ENCODE peak calls at places on chromosomes 3 and 15, in six cellular contexts. One of them, this sample, is unnamed.

GRCh38 chr3:186609247-186609868 is 3.5 kb upstream of the AHSG start:
- DNase-seq in adrenal gland: no peak
- DNase-seq in K562: no peak
- DNase-seq in IMR-90: no peak
- DNase-seq in GM12891: no peak
- DNase-seq in A549: peak
- DNase-seq in this sample: peak

GRCh38 chr3:39491733-39492350 is 24.4 kb downstream of the MOBP start:
- DNase-seq in adrenal gland: no peak
- DNase-seq in K562: no peak
- DNase-seq in IMR-90: no peak
- DNase-seq in GM12891: no peak
- DNase-seq in A549: no peak
- DNase-seq in this sample: no peak

GRCh38 chr15:33720952-33721351 is 247.3 kb upstream of the CHRM5 start:
- DNase-seq in adrenal gland: no peak
- DNase-seq in K562: no peak
- DNase-seq in IMR-90: peak
- DNase-seq in GM12891: no peak
- DNase-seq in A549: peak
- DNase-seq in this sample: no peak

GRCh38 chr15:79339588-79340314 is 28.8 kb downstream of the TMED3 start:
- DNase-seq in adrenal gland: no peak
- DNase-seq in K562: peak
- DNase-seq in IMR-90: peak
- DNase-seq in GM12891: no peak
- DNase-seq in A549: peak
- DNase-seq in this sample: peak

GRCh38 chr15:93152951-93153350 is 63.9 kb upstream of the RGMA start:
- DNase-seq in adrenal gland: peak
- DNase-seq in K562: no peak
- DNase-seq in IMR-90: no peak
- DNase-seq in GM12891: no peak
- DNase-seq in A549: no peak
- DNase-seq in this sample: no peak

GRCh38 chr3:35654471-35654870 is 15.1 kb downstream of the ARPP21 start:
- DNase-seq in adrenal gland: no peak
- DNase-seq in K562: no peak
- DNase-seq in IMR-90: no peak
- DNase-seq in GM12891: no peak
- DNase-seq in A549: no peak
- DNase-seq in this sample: peak

GRCh38 chr3:107993771-107994170 is 97.1 kb downstream of the CD47 start:
- DNase-seq in adrenal gland: no peak
- DNase-seq in K562: no peak
- DNase-seq in IMR-90: peak
- DNase-seq in GM12891: no peak
- DNase-seq in A549: no peak
- DNase-seq in this sample: no peak

GRCh38 chr15:67101981-67102929 is 36.9 kb downstream of the SMAD3 start:
- DNase-seq in adrenal gland: no peak
- DNase-seq in K562: no peak
- DNase-seq in IMR-90: peak
- DNase-seq in GM12891: no peak
- DNase-seq in A549: no peak
- DNase-seq in this sample: no peak

GRCh38 chr3:189276481-189277190 is 104.9 kb downstream of the TPRG1 start:
- DNase-seq in adrenal gland: no peak
- DNase-seq in K562: no peak
- DNase-seq in IMR-90: peak
- DNase-seq in GM12891: no peak
- DNase-seq in A549: no peak
- DNase-seq in this sample: no peak

GRCh38 chr15:91456251-91456718 is 356.2 kb downstream of the SV2B start:
- DNase-seq in adrenal gland: no peak
- DNase-seq in K562: no peak
- DNase-seq in IMR-90: peak
- DNase-seq in GM12891: no peak
- DNase-seq in A549: peak
- DNase-seq in this sample: no peak

GRCh38 chr3:150744041-150745026 is 18.6 kb downstream of the SIAH2 start:
- DNase-seq in adrenal gland: no peak
- DNase-seq in K562: no peak
- DNase-seq in IMR-90: no peak
- DNase-seq in GM12891: no peak
- DNase-seq in A549: no peak
- DNase-seq in this sample: no peak

GRCh38 chr3:126511291-126511690 is 6.3 kb downstream of the UROC1 start:
- DNase-seq in adrenal gland: no peak
- DNase-seq in K562: no peak
- DNase-seq in IMR-90: no peak
- DNase-seq in GM12891: no peak
- DNase-seq in A549: no peak
- DNase-seq in this sample: no peak

GRCh38 chr3:171129827-171130226 is 103.3 kb upstream of the SLC2A2 start:
- DNase-seq in adrenal gland: no peak
- DNase-seq in K562: no peak
- DNase-seq in IMR-90: peak
- DNase-seq in GM12891: no peak
- DNase-seq in A549: no peak
- DNase-seq in this sample: no peak

GRCh38 chr3:12926660-12927059 is 85.3 kb upstream of the RPL32 start:
- DNase-seq in adrenal gland: no peak
- DNase-seq in K562: no peak
- DNase-seq in IMR-90: no peak
- DNase-seq in GM12891: no peak
- DNase-seq in A549: no peak
- DNase-seq in this sample: no peak

GRCh38 chr3:61966200-61966599 is 404.8 kb downstream of the PTPRG start:
- DNase-seq in adrenal gland: no peak
- DNase-seq in K562: no peak
- DNase-seq in IMR-90: peak
- DNase-seq in GM12891: no peak
- DNase-seq in A549: no peak
- DNase-seq in this sample: no peak

GRCh38 chr3:185280572-185281365 is 26.9 kb upstream of the EHHADH start:
- DNase-seq in adrenal gland: no peak
- DNase-seq in K562: peak
- DNase-seq in IMR-90: peak
- DNase-seq in GM12891: peak
- DNase-seq in A549: peak
- DNase-seq in this sample: peak

GRCh38 chr15:68271854-68272471 is 5.6 kb upstream of the FEM1B start:
- DNase-seq in adrenal gland: peak
- DNase-seq in K562: no peak
- DNase-seq in IMR-90: peak
- DNase-seq in GM12891: no peak
- DNase-seq in A549: peak
- DNase-seq in this sample: no peak

GRCh38 chr3:177824190-177824786 is 627.0 kb upstream of the TBL1XR1 start:
- DNase-seq in adrenal gland: peak
- DNase-seq in K562: no peak
- DNase-seq in IMR-90: peak
- DNase-seq in GM12891: no peak
- DNase-seq in A549: peak
- DNase-seq in this sample: no peak

GRCh38 chr15:57861805-57862586 is 155.5 kb downstream of the POLR2M start:
- DNase-seq in adrenal gland: no peak
- DNase-seq in K562: peak
- DNase-seq in IMR-90: peak
- DNase-seq in GM12891: no peak
- DNase-seq in A549: no peak
- DNase-seq in this sample: no peak

GRCh38 chr3:120846073-120846472 is 61.9 kb upstream of the STXBP5L start:
- DNase-seq in adrenal gland: no peak
- DNase-seq in K562: no peak
- DNase-seq in IMR-90: no peak
- DNase-seq in GM12891: no peak
- DNase-seq in A549: no peak
- DNase-seq in this sample: no peak

GRCh38 chr3:171320721-171321120 is 139.5 kb downstream of the TNIK start:
- DNase-seq in adrenal gland: no peak
- DNase-seq in K562: no peak
- DNase-seq in IMR-90: peak
- DNase-seq in GM12891: no peak
- DNase-seq in A549: no peak
- DNase-seq in this sample: no peak

GRCh38 chr3:166367947-166368533 is 530.8 kb upstream of the BCHE start:
- DNase-seq in adrenal gland: no peak
- DNase-seq in K562: no peak
- DNase-seq in IMR-90: no peak
- DNase-seq in GM12891: no peak
- DNase-seq in A549: no peak
- DNase-seq in this sample: no peak

GRCh38 chr3:78728406-78729145 is 1039.2 kb downstream of the ROBO1 start:
- DNase-seq in adrenal gland: peak
- DNase-seq in K562: no peak
- DNase-seq in IMR-90: peak
- DNase-seq in GM12891: no peak
- DNase-seq in A549: peak
- DNase-seq in this sample: no peak

GRCh38 chr3:124639406-124640237 is 90.6 kb upstream of the UMPS start:
- DNase-seq in adrenal gland: no peak
- DNase-seq in K562: no peak
- DNase-seq in IMR-90: no peak
- DNase-seq in GM12891: no peak
- DNase-seq in A549: no peak
- DNase-seq in this sample: no peak

GRCh38 chr3:151166161-151166560 is 36.9 kb downstream of the GPR171 start:
- DNase-seq in adrenal gland: no peak
- DNase-seq in K562: no peak
- DNase-seq in IMR-90: peak
- DNase-seq in GM12891: no peak
- DNase-seq in A549: peak
- DNase-seq in this sample: no peak

GRCh38 chr3:195187609-195188529 is 83.1 kb downstream of the XXYLT1 start:
- DNase-seq in adrenal gland: no peak
- DNase-seq in K562: no peak
- DNase-seq in IMR-90: peak
- DNase-seq in GM12891: no peak
- DNase-seq in A549: peak
- DNase-seq in this sample: no peak

GRCh38 chr3:52897130-52898109 is at the start of gene STIMATE:
- DNase-seq in adrenal gland: peak
- DNase-seq in K562: peak
- DNase-seq in IMR-90: peak
- DNase-seq in GM12891: peak
- DNase-seq in A549: peak
- DNase-seq in this sample: peak

GRCh38 chr15:57224664-57225063 is 151.6 kb upstream of the CGNL1 start:
- DNase-seq in adrenal gland: no peak
- DNase-seq in K562: no peak
- DNase-seq in IMR-90: peak
- DNase-seq in GM12891: no peak
- DNase-seq in A549: no peak
- DNase-seq in this sample: no peak

GRCh38 chr3:120029749-120030148 is 64.5 kb downstream of the GSK3B start:
- DNase-seq in adrenal gland: no peak
- DNase-seq in K562: no peak
- DNase-seq in IMR-90: no peak
- DNase-seq in GM12891: no peak
- DNase-seq in A549: no peak
- DNase-seq in this sample: no peak

GRCh38 chr3:46974421-46975227 is 1.9 kb downstream of the CCDC12 start:
- DNase-seq in adrenal gland: no peak
- DNase-seq in K562: no peak
- DNase-seq in IMR-90: no peak
- DNase-seq in GM12891: no peak
- DNase-seq in A549: no peak
- DNase-seq in this sample: no peak
- TF ChIP-seq POLR2A in adrenal gland: no peak
- TF ChIP-seq POLR2A in K562: no peak
- TF ChIP-seq POLR2A in IMR-90: no peak
- TF ChIP-seq POLR2A in GM12891: no peak
- TF ChIP-seq POLR2A in A549: no peak
- TF ChIP-seq POLR2A in this sample: no peak

GRCh38 chr3:20040476-20041196 is 390 bp downstream of the KAT2B start:
- DNase-seq in adrenal gland: peak
- DNase-seq in K562: peak
- DNase-seq in IMR-90: peak
- DNase-seq in GM12891: peak
- DNase-seq in A549: peak
- DNase-seq in this sample: peak
- TF ChIP-seq POLR2A in adrenal gland: no peak
- TF ChIP-seq POLR2A in K562: peak
- TF ChIP-seq POLR2A in IMR-90: no peak
- TF ChIP-seq POLR2A in GM12891: no peak
- TF ChIP-seq POLR2A in A549: no peak
- TF ChIP-seq POLR2A in this sample: no peak

GRCh38 chr3:111071257-111072015 is at the start of gene NECTIN3:
- DNase-seq in adrenal gland: peak
- DNase-seq in K562: peak
- DNase-seq in IMR-90: peak
- DNase-seq in GM12891: peak
- DNase-seq in A549: peak
- DNase-seq in this sample: peak
- TF ChIP-seq POLR2A in adrenal gland: no peak
- TF ChIP-seq POLR2A in K562: no peak
- TF ChIP-seq POLR2A in IMR-90: peak
- TF ChIP-seq POLR2A in GM12891: no peak
- TF ChIP-seq POLR2A in A549: peak
- TF ChIP-seq POLR2A in this sample: no peak

GRCh38 chr3:43011638-43012037 is 32.5 kb downstream of the GASK1A start:
- DNase-seq in adrenal gland: no peak
- DNase-seq in K562: no peak
- DNase-seq in IMR-90: no peak
- DNase-seq in GM12891: no peak
- DNase-seq in A549: no peak
- DNase-seq in this sample: no peak

GRCh38 chr3:43013256-43013655 is 34.1 kb downstream of the GASK1A start:
- DNase-seq in adrenal gland: no peak
- DNase-seq in K562: no peak
- DNase-seq in IMR-90: no peak
- DNase-seq in GM12891: no peak
- DNase-seq in A549: no peak
- DNase-seq in this sample: no peak

GRCh38 chr3:43014216-43014615 is 35.1 kb downstream of the GASK1A start:
- DNase-seq in adrenal gland: no peak
- DNase-seq in K562: no peak
- DNase-seq in IMR-90: no peak
- DNase-seq in GM12891: no peak
- DNase-seq in A549: no peak
- DNase-seq in this sample: no peak

GRCh38 chr3:43013743-43014155 is 34.6 kb downstream of the GASK1A start:
- DNase-seq in adrenal gland: no peak
- DNase-seq in K562: no peak
- DNase-seq in IMR-90: no peak
- DNase-seq in GM12891: no peak
- DNase-seq in A549: no peak
- DNase-seq in this sample: no peak

DNA sequence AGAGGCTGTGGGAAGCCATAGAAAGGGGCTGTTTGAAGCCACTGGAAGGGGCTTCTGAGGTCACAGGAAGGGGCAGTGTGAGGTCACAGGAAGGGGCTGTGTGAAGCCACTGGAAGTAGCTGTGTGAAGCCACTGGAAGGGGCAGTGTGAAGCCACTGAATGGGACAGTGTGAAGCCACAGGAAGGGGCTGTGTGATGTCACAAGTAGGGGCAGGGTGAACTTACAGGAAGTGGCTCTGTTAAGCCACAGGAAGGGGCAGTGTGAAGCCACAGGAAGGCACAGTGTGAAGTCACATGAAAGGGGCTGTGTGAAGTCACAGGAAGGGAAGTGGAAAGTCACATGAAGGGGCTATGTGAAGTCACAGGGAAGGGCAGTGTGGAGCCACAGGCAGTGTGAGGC is 33.1 kb downstream of the GASK1A start:
- DNase-seq in adrenal gland: no peak
- DNase-seq in K562: no peak
- DNase-seq in IMR-90: no peak
- DNase-seq in GM12891: no peak
- DNase-seq in A549: no peak
- DNase-seq in this sample: no peak
- TF ChIP-seq POLR2A in adrenal gland: no peak
- TF ChIP-seq POLR2A in K562: no peak
- TF ChIP-seq POLR2A in IMR-90: no peak
- TF ChIP-seq POLR2A in GM12891: no peak
- TF ChIP-seq POLR2A in A549: no peak
- TF ChIP-seq POLR2A in this sample: no peak